ENCODE peak calls at places on chromosome X, in eight cellular contexts. One of them, this sample, is unnamed.

GRCh38 chrX:54923376-54923775 is 2.8 kb downstream of the TRO start:
- DNase-seq in activated naive CD4-positive, alpha-beta T cell treated with Interleukin-2 at 50 U/mL for 16 hours: no peak
- DNase-seq in activated CD4-positive, alpha-beta T cell treated with anti-CD3 and anti-CD28 coated beads for 48 hours: no peak
- DNase-seq in GM10248: no peak
- DNase-seq in cardiac fibroblast: no peak
- DNase-seq in NCI-H460: no peak
- DNase-seq in stomach: no peak
- DNase-seq in choroid plexus epithelial cell: no peak
- DNase-seq in this sample: no peak

GRCh38 chrX:25925956-25926355 is 212.2 kb upstream of the MAGEB18 start:
- DNase-seq in choroid plexus epithelial cell: no peak
- DNase-seq in GM10248: no peak
- DNase-seq in NCI-H460: no peak
- DNase-seq in cardiac fibroblast: peak
- DNase-seq in activated naive CD4-positive, alpha-beta T cell treated with Interleukin-2 at 50 U/mL for 16 hours: no peak
- DNase-seq in stomach: no peak
- DNase-seq in activated CD4-positive, alpha-beta T cell treated with anti-CD3 and anti-CD28 coated beads for 48 hours: no peak
- DNase-seq in this sample: no peak

GRCh38 chrX:153416781-153417180 is 5.5 kb downstream of the ZFP92 start:
- DNase-seq in choroid plexus epithelial cell: no peak
- DNase-seq in GM10248: no peak
- DNase-seq in cardiac fibroblast: no peak
- DNase-seq in activated CD4-positive, alpha-beta T cell treated with anti-CD3 and anti-CD28 coated beads for 48 hours: no peak
- DNase-seq in activated naive CD4-positive, alpha-beta T cell treated with Interleukin-2 at 50 U/mL for 16 hours: no peak
- DNase-seq in NCI-H460: no peak
- DNase-seq in stomach: no peak
- DNase-seq in this sample: no peak

GRCh38 chrX:74211911-74212310 is 92.1 kb upstream of the ZCCHC13 start:
- DNase-seq in activated CD4-positive, alpha-beta T cell treated with anti-CD3 and anti-CD28 coated beads for 48 hours: no peak
- DNase-seq in stomach: no peak
- DNase-seq in choroid plexus epithelial cell: no peak
- DNase-seq in cardiac fibroblast: no peak
- DNase-seq in NCI-H460: no peak
- DNase-seq in activated naive CD4-positive, alpha-beta T cell treated with Interleukin-2 at 50 U/mL for 16 hours: no peak
- DNase-seq in GM10248: no peak
- DNase-seq in this sample: no peak

GRCh38 chrX:46630141-46630540 is 56.6 kb downstream of the CHST7 start:
- DNase-seq in stomach: no peak
- DNase-seq in activated CD4-positive, alpha-beta T cell treated with anti-CD3 and anti-CD28 coated beads for 48 hours: no peak
- DNase-seq in activated naive CD4-positive, alpha-beta T cell treated with Interleukin-2 at 50 U/mL for 16 hours: no peak
- DNase-seq in choroid plexus epithelial cell: peak
- DNase-seq in GM10248: no peak
- DNase-seq in NCI-H460: no peak
- DNase-seq in cardiac fibroblast: peak
- DNase-seq in this sample: peak

GRCh38 chrX:97389761-97390192 is 506.1 kb downstream of the RPA4 start:
- DNase-seq in GM10248: no peak
- DNase-seq in activated CD4-positive, alpha-beta T cell treated with anti-CD3 and anti-CD28 coated beads for 48 hours: no peak
- DNase-seq in activated naive CD4-positive, alpha-beta T cell treated with Interleukin-2 at 50 U/mL for 16 hours: no peak
- DNase-seq in choroid plexus epithelial cell: peak
- DNase-seq in NCI-H460: peak
- DNase-seq in cardiac fibroblast: peak
- DNase-seq in stomach: no peak
- DNase-seq in this sample: peak

GRCh38 chrX:49040376-49040955 is 2.7 kb downstream of the TFE3 start:
- DNase-seq in activated naive CD4-positive, alpha-beta T cell treated with Interleukin-2 at 50 U/mL for 16 hours: no peak
- DNase-seq in stomach: no peak
- DNase-seq in GM10248: no peak
- DNase-seq in NCI-H460: peak
- DNase-seq in cardiac fibroblast: peak
- DNase-seq in activated CD4-positive, alpha-beta T cell treated with anti-CD3 and anti-CD28 coated beads for 48 hours: no peak
- DNase-seq in choroid plexus epithelial cell: peak
- DNase-seq in this sample: peak

GRCh38 chrX:134738986-134739744 is 80.9 kb upstream of the PLAC1 start:
- DNase-seq in stomach: no peak
- DNase-seq in activated CD4-positive, alpha-beta T cell treated with anti-CD3 and anti-CD28 coated beads for 48 hours: no peak
- DNase-seq in activated naive CD4-positive, alpha-beta T cell treated with Interleukin-2 at 50 U/mL for 16 hours: no peak
- DNase-seq in cardiac fibroblast: no peak
- DNase-seq in GM10248: no peak
- DNase-seq in NCI-H460: no peak
- DNase-seq in choroid plexus epithelial cell: no peak
- DNase-seq in this sample: no peak

GRCh38 chrX:153153516-153153915 is 25.6 kb upstream of the MAGEA1 start:
- DNase-seq in stomach: no peak
- DNase-seq in NCI-H460: no peak
- DNase-seq in activated CD4-positive, alpha-beta T cell treated with anti-CD3 and anti-CD28 coated beads for 48 hours: no peak
- DNase-seq in choroid plexus epithelial cell: no peak
- DNase-seq in cardiac fibroblast: no peak
- DNase-seq in activated naive CD4-positive, alpha-beta T cell treated with Interleukin-2 at 50 U/mL for 16 hours: no peak
- DNase-seq in GM10248: no peak
- DNase-seq in this sample: no peak

GRCh38 chrX:94041881-94042280 is 367.9 kb downstream of the FAM133A start:
- DNase-seq in choroid plexus epithelial cell: no peak
- DNase-seq in NCI-H460: no peak
- DNase-seq in GM10248: no peak
- DNase-seq in activated naive CD4-positive, alpha-beta T cell treated with Interleukin-2 at 50 U/mL for 16 hours: no peak
- DNase-seq in activated CD4-positive, alpha-beta T cell treated with anti-CD3 and anti-CD28 coated beads for 48 hours: no peak
- DNase-seq in stomach: no peak
- DNase-seq in cardiac fibroblast: no peak
- DNase-seq in this sample: no peak

GRCh38 chrX:134990475-134991473 is at the start of gene SMIM10:
- DNase-seq in choroid plexus epithelial cell: peak
- DNase-seq in NCI-H460: peak
- DNase-seq in GM10248: peak
- DNase-seq in activated naive CD4-positive, alpha-beta T cell treated with Interleukin-2 at 50 U/mL for 16 hours: peak
- DNase-seq in activated CD4-positive, alpha-beta T cell treated with anti-CD3 and anti-CD28 coated beads for 48 hours: peak
- DNase-seq in cardiac fibroblast: peak
- DNase-seq in stomach: peak
- DNase-seq in this sample: peak

GRCh38 chrX:117196481-117196880 is 733.7 kb upstream of the CT83 start:
- DNase-seq in activated naive CD4-positive, alpha-beta T cell treated with Interleukin-2 at 50 U/mL for 16 hours: no peak
- DNase-seq in cardiac fibroblast: no peak
- DNase-seq in activated CD4-positive, alpha-beta T cell treated with anti-CD3 and anti-CD28 coated beads for 48 hours: no peak
- DNase-seq in GM10248: no peak
- DNase-seq in NCI-H460: no peak
- DNase-seq in stomach: no peak
- DNase-seq in choroid plexus epithelial cell: no peak
- DNase-seq in this sample: no peak

This sample was measured in HT1080.